ENCODE peak calls at places on chromosomes 3 and 15, in four cellular contexts. One of them, this sample, is unnamed.

GRCh38 chr3:51434746-51435323 is 43.8 kb downstream of the RBM15B start:
- DNase-seq in GM12878: peak
- DNase-seq in K562: peak
- DNase-seq in IMR-90: peak
- DNase-seq in this sample: peak

GRCh38 chr3:112629425-112629824 is 11.5 kb downstream of the CCDC80 start:
- DNase-seq in GM12878: no peak
- DNase-seq in K562: peak
- DNase-seq in IMR-90: peak
- DNase-seq in this sample: peak

GRCh38 chr15:80437492-80437891 is 33.3 kb downstream of the ARNT2 start:
- DNase-seq in GM12878: no peak
- DNase-seq in K562: no peak
- DNase-seq in IMR-90: peak
- DNase-seq in this sample: no peak

GRCh38 chr3:172592898-172593669 is 69.9 kb upstream of the TNFSF10 start:
- DNase-seq in GM12878: no peak
- DNase-seq in K562: no peak
- DNase-seq in IMR-90: no peak
- DNase-seq in this sample: no peak

GRCh38 chr3:187628169-187628568 is 42.0 kb downstream of the SST start:
- DNase-seq in GM12878: no peak
- DNase-seq in K562: no peak
- DNase-seq in IMR-90: no peak
- DNase-seq in this sample: no peak

GRCh38 chr15:83993591-83993990 is 242.0 kb upstream of the GOLGA6L4 start:
- DNase-seq in GM12878: no peak
- DNase-seq in K562: no peak
- DNase-seq in IMR-90: no peak
- DNase-seq in this sample: no peak

GRCh38 chr3:179651687-179652466 is 963 bp upstream of the USP13 start:
- DNase-seq in GM12878: no peak
- DNase-seq in K562: no peak
- DNase-seq in IMR-90: no peak
- DNase-seq in this sample: no peak

GRCh38 chr15:49876401-49877038 is 242.5 kb downstream of the ATP8B4 start:
- DNase-seq in GM12878: no peak
- DNase-seq in K562: peak
- DNase-seq in IMR-90: no peak
- DNase-seq in this sample: no peak

GRCh38 chr3:59289836-59290235 is 240.0 kb upstream of the CFAP20DC start:
- DNase-seq in GM12878: no peak
- DNase-seq in K562: no peak
- DNase-seq in IMR-90: no peak
- DNase-seq in this sample: no peak

GRCh38 chr3:144463916-144464315 is 492.3 kb downstream of the DIPK2A start:
- DNase-seq in GM12878: no peak
- DNase-seq in K562: no peak
- DNase-seq in IMR-90: no peak
- DNase-seq in this sample: no peak

GRCh38 chr3:57227204-57227929 is at the start of gene APPL1:
- DNase-seq in GM12878: peak
- DNase-seq in K562: peak
- DNase-seq in IMR-90: peak
- DNase-seq in this sample: peak

GRCh38 chr15:81160312-81161214 is 26.5 kb downstream of the CFAP161 start:
- DNase-seq in GM12878: no peak
- DNase-seq in K562: no peak
- DNase-seq in IMR-90: peak
- DNase-seq in this sample: peak

GRCh38 chr3:141049681-141050080 is 1.5 kb upstream of the SPSB4 start:
- DNase-seq in GM12878: no peak
- DNase-seq in K562: peak
- DNase-seq in IMR-90: no peak
- DNase-seq in this sample: no peak

GRCh38 chr3:22319446-22319845 is 568.4 kb upstream of the ZNF385D start:
- DNase-seq in GM12878: no peak
- DNase-seq in K562: no peak
- DNase-seq in IMR-90: no peak
- DNase-seq in this sample: no peak

DNA sequence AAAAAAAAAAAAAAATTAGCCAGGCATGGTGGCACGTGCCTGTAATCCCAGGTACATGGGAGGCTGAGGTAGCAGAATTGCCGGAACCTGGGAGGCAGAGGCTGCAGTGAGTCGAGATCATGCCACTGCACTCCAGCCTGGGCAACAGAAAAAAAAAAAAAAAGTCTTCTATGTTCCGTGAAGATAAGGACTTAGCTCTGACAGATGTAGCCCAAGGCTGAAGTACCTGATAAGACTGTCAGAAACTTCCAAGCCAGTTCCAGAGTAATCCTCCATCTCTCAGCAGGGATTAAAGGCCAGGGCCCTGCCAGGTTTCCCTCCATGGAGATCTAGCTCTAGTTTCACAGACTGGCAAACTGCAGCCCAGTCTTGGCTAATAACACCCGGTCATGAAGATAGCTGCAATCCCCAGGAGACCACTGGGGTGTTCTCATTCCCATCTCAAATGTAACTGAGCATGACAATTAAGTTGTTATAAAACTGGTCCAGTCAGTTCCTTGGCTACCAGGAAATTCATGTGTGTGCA is 8.5 kb downstream of the CDCP1 start:
- DNase-seq in GM12878: no peak
- DNase-seq in K562: peak
- DNase-seq in IMR-90: no peak
- DNase-seq in this sample: no peak
- TF ChIP-seq FOS in GM12878: no peak
- TF ChIP-seq FOS in K562: no peak
- TF ChIP-seq FOS in IMR-90: no peak
- TF ChIP-seq FOS in this sample: no peak

GRCh38 chr15:60155661-60156060 is 151.6 kb downstream of the FOXB1 start:
- DNase-seq in GM12878: no peak
- DNase-seq in K562: no peak
- DNase-seq in IMR-90: peak
- DNase-seq in this sample: no peak
- H3K9ac ChIP-seq in GM12878: no peak
- H3K9ac ChIP-seq in K562: no peak
- H3K9ac ChIP-seq in IMR-90: no peak
- H3K9ac ChIP-seq in this sample: no peak

GRCh38 chr3:102741105-102741504 is 306.3 kb downstream of the ZPLD1 start:
- DNase-seq in GM12878: no peak
- DNase-seq in K562: no peak
- DNase-seq in IMR-90: no peak
- DNase-seq in this sample: no peak
- TF ChIP-seq FOS in GM12878: no peak
- TF ChIP-seq FOS in K562: no peak
- TF ChIP-seq FOS in IMR-90: no peak
- TF ChIP-seq FOS in this sample: no peak

DNA sequence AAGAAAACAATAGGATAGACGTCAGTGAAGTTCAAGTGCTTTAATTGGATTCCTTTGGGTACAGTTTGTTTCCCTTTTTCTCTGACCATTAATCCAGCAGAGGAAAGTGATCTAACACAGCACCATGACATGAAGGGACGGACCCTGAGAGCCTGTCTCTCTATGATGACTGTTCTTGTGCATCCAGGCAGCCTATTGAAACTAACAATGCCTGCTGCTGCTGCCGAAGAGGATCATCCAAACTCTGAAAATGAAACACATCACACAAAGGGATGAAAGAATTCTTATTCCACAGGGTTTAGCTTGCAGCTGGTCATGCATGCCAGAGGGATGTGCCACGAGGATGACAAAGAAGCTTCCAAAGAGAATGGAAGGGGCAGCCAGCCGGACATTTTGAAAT is 75.5 kb downstream of the ZBTB20 start:
- DNase-seq in GM12878: no peak
- DNase-seq in K562: no peak
- DNase-seq in IMR-90: peak
- DNase-seq in this sample: peak
- H3K9ac ChIP-seq in GM12878: no peak
- H3K9ac ChIP-seq in K562: no peak
- H3K9ac ChIP-seq in IMR-90: no peak
- H3K9ac ChIP-seq in this sample: no peak

DNA sequence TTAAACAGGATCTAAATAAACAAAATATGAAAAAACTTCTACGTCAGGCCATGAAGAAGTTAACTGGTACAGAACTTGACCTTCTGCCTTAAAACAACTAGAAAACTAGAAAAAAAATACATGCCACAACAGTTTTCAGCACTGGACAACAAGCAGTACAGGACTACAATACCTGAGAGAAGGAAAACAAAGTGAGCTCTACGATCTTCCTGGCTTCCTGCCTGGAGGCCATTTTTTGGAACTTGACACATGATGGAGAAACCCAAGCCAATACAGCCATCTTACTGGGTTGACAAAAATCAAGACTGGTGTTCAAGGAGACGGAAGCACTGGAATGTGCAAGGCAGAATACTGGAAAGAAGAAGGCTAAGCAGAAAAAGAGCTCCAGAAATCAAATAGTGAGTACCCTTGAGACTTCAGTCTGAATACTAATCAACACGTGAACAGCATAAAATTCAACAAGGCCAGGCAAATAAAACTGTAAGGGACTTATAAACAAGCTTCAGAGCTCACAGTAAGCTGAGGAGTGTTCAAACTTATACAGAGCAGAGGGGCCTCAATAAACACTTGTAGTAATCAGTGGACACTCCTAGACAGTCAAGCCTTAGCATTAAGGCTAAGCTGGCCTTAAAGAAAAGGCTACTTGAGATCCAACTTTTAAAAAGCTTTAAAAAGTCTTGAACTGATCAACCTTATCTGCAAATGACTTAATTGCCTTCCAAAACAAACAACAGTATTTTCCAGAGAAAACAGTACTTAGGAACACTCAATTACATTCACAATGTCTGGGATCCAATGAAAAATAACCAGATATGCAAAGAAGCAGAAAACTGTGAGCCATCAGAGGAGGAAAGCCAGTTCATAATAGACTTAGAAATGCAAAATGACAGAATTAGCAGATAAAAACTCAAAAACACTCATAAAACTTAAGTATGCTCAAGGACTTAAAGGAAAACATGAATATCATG is 63.2 kb downstream of the DLG1 start:
- DNase-seq in GM12878: no peak
- DNase-seq in K562: no peak
- DNase-seq in IMR-90: no peak
- DNase-seq in this sample: no peak
- TF ChIP-seq FOS in GM12878: no peak
- TF ChIP-seq FOS in K562: no peak
- TF ChIP-seq FOS in IMR-90: no peak
- TF ChIP-seq FOS in this sample: no peak

GRCh38 chr3:62686916-62687315 is 188.3 kb downstream of the CADPS start:
- DNase-seq in GM12878: no peak
- DNase-seq in K562: no peak
- DNase-seq in IMR-90: no peak
- DNase-seq in this sample: no peak
- H3K9ac ChIP-seq in GM12878: no peak
- H3K9ac ChIP-seq in K562: no peak
- H3K9ac ChIP-seq in IMR-90: no peak
- H3K9ac ChIP-seq in this sample: no peak

DNA sequence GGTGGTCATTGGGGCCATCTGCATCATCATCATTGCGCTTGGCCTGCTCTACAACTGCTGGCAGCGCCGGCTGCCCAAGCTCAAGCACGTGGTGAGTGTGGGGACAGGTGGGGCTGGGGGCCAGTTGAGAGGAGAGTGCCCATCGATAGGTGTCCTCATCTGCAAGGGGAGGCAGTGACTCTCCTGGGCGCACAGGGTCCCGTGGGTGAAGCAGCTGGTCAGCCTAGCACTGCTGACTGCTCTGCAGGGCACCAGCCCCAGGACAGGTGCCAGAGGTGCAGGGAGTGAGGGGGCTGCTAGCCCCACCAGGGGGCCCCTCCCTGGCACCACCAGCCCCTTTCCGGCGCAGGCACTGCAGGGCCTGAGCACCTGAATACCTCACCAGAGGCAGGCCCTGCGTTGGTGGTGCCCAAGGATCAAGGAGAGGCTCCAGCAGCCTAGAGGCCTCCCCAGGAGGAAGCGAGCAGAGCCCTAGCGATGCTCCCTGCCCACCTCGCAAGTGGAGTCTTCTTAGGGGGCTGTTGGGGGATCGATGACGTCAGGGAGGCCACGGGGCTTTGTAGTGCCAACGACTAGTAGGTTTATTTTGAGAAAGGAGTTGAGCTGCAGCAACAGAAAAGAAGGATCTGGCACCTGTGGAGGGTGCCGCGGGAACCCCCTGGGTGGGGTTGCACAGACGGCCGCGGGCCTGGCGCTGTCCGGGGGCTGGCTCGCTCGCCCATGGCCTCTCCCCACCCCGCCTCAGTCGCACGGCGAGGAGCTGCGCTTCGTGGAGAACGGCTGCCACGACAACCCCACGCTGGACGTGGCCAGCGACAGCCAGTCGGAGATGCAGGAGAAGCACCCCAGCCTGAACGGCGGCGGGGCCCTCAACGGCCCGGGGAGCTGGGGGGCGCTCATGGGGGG is 976 bp upstream of the ABTB1 start:
- DNase-seq in GM12878: no peak
- DNase-seq in K562: peak
- DNase-seq in IMR-90: no peak
- DNase-seq in this sample: peak
- TF ChIP-seq FOS in GM12878: no peak
- TF ChIP-seq FOS in K562: no peak
- TF ChIP-seq FOS in IMR-90: no peak
- TF ChIP-seq FOS in this sample: no peak

DNA sequence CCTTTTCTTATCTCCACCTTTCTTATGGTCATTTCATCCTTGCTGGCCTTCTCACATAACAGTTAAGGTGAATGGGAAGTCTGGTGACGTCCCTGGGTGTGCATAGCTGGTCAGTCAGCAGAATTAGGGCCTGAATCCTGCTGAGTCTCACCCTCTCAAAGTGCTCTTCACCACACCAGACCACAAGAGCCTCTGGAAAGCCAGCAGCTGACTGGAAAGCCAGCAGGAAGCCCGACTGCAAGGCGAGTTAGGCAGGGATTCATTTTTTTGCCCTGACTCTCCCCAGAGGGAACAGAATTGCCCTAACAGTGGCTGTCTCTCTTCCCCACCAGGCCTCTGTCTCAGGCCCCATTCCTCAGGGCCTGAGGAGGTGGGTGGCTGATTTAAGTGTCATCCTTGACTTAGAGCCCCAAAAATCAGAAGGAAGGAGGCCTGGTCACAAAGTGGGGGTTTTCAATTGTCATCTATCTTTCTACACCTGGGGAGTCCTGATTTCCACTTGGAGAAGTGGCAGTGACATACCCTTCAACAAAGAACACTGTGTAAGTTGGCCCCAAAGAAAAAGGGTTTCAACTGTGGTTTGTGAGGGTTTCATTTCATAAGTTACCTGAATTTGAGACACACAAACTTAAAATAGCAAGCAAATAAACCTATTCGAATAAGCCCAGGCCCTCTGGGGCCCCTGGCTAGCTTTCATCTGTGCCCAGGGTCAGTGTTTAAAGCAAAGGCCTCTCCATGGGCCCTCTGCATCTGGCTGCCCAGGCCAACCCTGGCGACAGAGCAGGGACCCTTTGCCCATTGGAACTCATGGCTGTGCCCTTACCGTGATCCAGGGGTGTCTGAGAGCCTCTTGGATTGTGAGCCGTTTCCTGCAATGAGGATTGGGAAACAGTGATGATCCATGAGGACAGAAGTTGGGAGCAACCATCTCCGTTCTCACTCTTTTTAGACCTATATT is 90.5 kb upstream of the HERC1 start:
- DNase-seq in GM12878: no peak
- DNase-seq in K562: no peak
- DNase-seq in IMR-90: no peak
- DNase-seq in this sample: no peak
- H3K9ac ChIP-seq in GM12878: peak
- H3K9ac ChIP-seq in K562: peak
- H3K9ac ChIP-seq in IMR-90: no peak
- H3K9ac ChIP-seq in this sample: no peak

This sample was measured in endothelial cell of umbilical vein.